ENCODE peak calls at places on chromosomes 12 and 14, in eight cellular contexts. One of them, this sample, is unnamed.

GRCh38 chr14:96762650-96763049 is 34.5 kb upstream of the VRK1 start:
- DNase-seq in MCF 10A: peak; percentile 82
- DNase-seq in upper lobe of right lung: no peak
- DNase-seq in NCI-H1694: peak; percentile 51
- DNase-seq in effector CD4-positive, alpha-beta T cell: peak; percentile 21
- DNase-seq in WTC11: no peak
- DNase-seq in NCI-H345: peak; percentile 8
- DNase-seq in MV-4-11: peak; percentile 88
- DNase-seq in this sample: peak; percentile 84

GRCh38 chr14:99552572-99553216 is 51.3 kb downstream of the CCDC85C start:
- DNase-seq in NCI-H345: no peak
- DNase-seq in MCF 10A: no peak
- DNase-seq in MV-4-11: no peak
- DNase-seq in effector CD4-positive, alpha-beta T cell: no peak
- DNase-seq in NCI-H1694: no peak
- DNase-seq in upper lobe of right lung: no peak
- DNase-seq in WTC11: no peak
- DNase-seq in this sample: no peak

GRCh38 chr14:96158735-96159134 is 45.9 kb upstream of the BDKRB2 start:
- DNase-seq in NCI-H1694: no peak
- DNase-seq in NCI-H345: no peak
- DNase-seq in WTC11: no peak
- DNase-seq in effector CD4-positive, alpha-beta T cell: no peak
- DNase-seq in upper lobe of right lung: no peak
- DNase-seq in MCF 10A: no peak
- DNase-seq in MV-4-11: no peak
- DNase-seq in this sample: no peak

GRCh38 chr14:52025310-52025709 is 36.0 kb downstream of the RTRAF start:
- DNase-seq in effector CD4-positive, alpha-beta T cell: no peak
- DNase-seq in NCI-H345: no peak
- DNase-seq in upper lobe of right lung: no peak
- DNase-seq in MCF 10A: peak; percentile 71
- DNase-seq in WTC11: no peak
- DNase-seq in NCI-H1694: no peak
- DNase-seq in MV-4-11: no peak
- DNase-seq in this sample: no peak

GRCh38 chr14:105746124-105746514 is 219.7 kb downstream of the TMEM121 start:
- DNase-seq in MCF 10A: no peak
- DNase-seq in NCI-H345: no peak
- DNase-seq in upper lobe of right lung: peak; percentile 33
- DNase-seq in NCI-H1694: no peak
- DNase-seq in WTC11: no peak
- DNase-seq in MV-4-11: no peak
- DNase-seq in effector CD4-positive, alpha-beta T cell: no peak
- DNase-seq in this sample: no peak

GRCh38 chr14:102878970-102879460 is 43.4 kb upstream of the AMN start:
- DNase-seq in upper lobe of right lung: no peak
- DNase-seq in MV-4-11: no peak
- DNase-seq in NCI-H1694: no peak
- DNase-seq in effector CD4-positive, alpha-beta T cell: no peak
- DNase-seq in WTC11: no peak
- DNase-seq in MCF 10A: no peak
- DNase-seq in NCI-H345: no peak
- DNase-seq in this sample: no peak

GRCh38 chr12:49808686-49809368 is 19.4 kb downstream of the NCKAP5L start:
- DNase-seq in NCI-H345: no peak
- DNase-seq in WTC11: peak; percentile 36
- DNase-seq in MV-4-11: no peak
- DNase-seq in NCI-H1694: no peak
- DNase-seq in MCF 10A: no peak
- DNase-seq in upper lobe of right lung: no peak
- DNase-seq in effector CD4-positive, alpha-beta T cell: no peak
- DNase-seq in this sample: no peak

GRCh38 chr14:36652542-36653201 is 9.0 kb upstream of the PAX9 start:
- DNase-seq in NCI-H1694: no peak
- DNase-seq in NCI-H345: no peak
- DNase-seq in MCF 10A: peak; percentile 55
- DNase-seq in effector CD4-positive, alpha-beta T cell: no peak
- DNase-seq in upper lobe of right lung: no peak
- DNase-seq in MV-4-11: no peak
- DNase-seq in WTC11: no peak
- DNase-seq in this sample: no peak

GRCh38 chr12:2654741-2655140 is 140.0 kb upstream of the FKBP4 start:
- DNase-seq in MCF 10A: no peak
- DNase-seq in NCI-H1694: no peak
- DNase-seq in WTC11: peak; percentile 5
- DNase-seq in upper lobe of right lung: peak; percentile 22
- DNase-seq in MV-4-11: no peak
- DNase-seq in NCI-H345: no peak
- DNase-seq in effector CD4-positive, alpha-beta T cell: no peak
- DNase-seq in this sample: no peak

GRCh38 chr14:50417853-50418252 is 21.2 kb upstream of the CDKL1 start:
- DNase-seq in NCI-H345: no peak
- DNase-seq in effector CD4-positive, alpha-beta T cell: no peak
- DNase-seq in NCI-H1694: no peak
- DNase-seq in upper lobe of right lung: no peak
- DNase-seq in MV-4-11: peak; percentile 45
- DNase-seq in WTC11: no peak
- DNase-seq in MCF 10A: no peak
- DNase-seq in this sample: no peak

GRCh38 chr12:105256921-105257320 is 20.9 kb upstream of the APPL2 start:
- DNase-seq in NCI-H1694: no peak
- DNase-seq in effector CD4-positive, alpha-beta T cell: no peak
- DNase-seq in WTC11: no peak
- DNase-seq in MV-4-11: no peak
- DNase-seq in NCI-H345: no peak
- DNase-seq in upper lobe of right lung: no peak
- DNase-seq in MCF 10A: no peak
- DNase-seq in this sample: no peak

GRCh38 chr12:65055874-65056273 is 65.2 kb downstream of the WIF1 start:
- DNase-seq in MCF 10A: no peak
- DNase-seq in MV-4-11: no peak
- DNase-seq in NCI-H1694: no peak
- DNase-seq in WTC11: no peak
- DNase-seq in upper lobe of right lung: no peak
- DNase-seq in effector CD4-positive, alpha-beta T cell: no peak
- DNase-seq in NCI-H345: no peak
- DNase-seq in this sample: no peak

GRCh38 chr14:55381040-55381439 is 30.6 kb downstream of the ATG14 start:
- DNase-seq in upper lobe of right lung: no peak
- DNase-seq in NCI-H345: no peak
- DNase-seq in NCI-H1694: no peak
- DNase-seq in MCF 10A: no peak
- DNase-seq in effector CD4-positive, alpha-beta T cell: no peak
- DNase-seq in MV-4-11: no peak
- DNase-seq in WTC11: no peak
- DNase-seq in this sample: no peak

GRCh38 chr12:112837629-112838191 is 46.2 kb downstream of the RPH3A start:
- DNase-seq in MCF 10A: peak; percentile 38
- DNase-seq in NCI-H1694: no peak
- DNase-seq in upper lobe of right lung: no peak
- DNase-seq in MV-4-11: no peak
- DNase-seq in NCI-H345: no peak
- DNase-seq in WTC11: no peak
- DNase-seq in effector CD4-positive, alpha-beta T cell: no peak
- DNase-seq in this sample: peak; percentile 79

GRCh38 chr14:54919330-54919729 is 16.7 kb upstream of the GCH1 start:
- DNase-seq in MCF 10A: no peak
- DNase-seq in upper lobe of right lung: no peak
- DNase-seq in NCI-H1694: no peak
- DNase-seq in effector CD4-positive, alpha-beta T cell: no peak
- DNase-seq in MV-4-11: no peak
- DNase-seq in WTC11: no peak
- DNase-seq in NCI-H345: no peak
- DNase-seq in this sample: no peak

GRCh38 chr12:109098142-109098652 is 800 bp downstream of the UNG start:
- DNase-seq in upper lobe of right lung: peak; percentile 89
- DNase-seq in effector CD4-positive, alpha-beta T cell: peak; percentile 38
- DNase-seq in MV-4-11: no peak
- DNase-seq in WTC11: no peak
- DNase-seq in NCI-H1694: no peak
- DNase-seq in MCF 10A: peak; percentile 50
- DNase-seq in NCI-H345: no peak
- DNase-seq in this sample: no peak

GRCh38 chr12:8449293-8449944 is 6.3 kb upstream of the CLEC6A start:
- DNase-seq in NCI-H345: no peak
- DNase-seq in effector CD4-positive, alpha-beta T cell: no peak
- DNase-seq in MCF 10A: no peak
- DNase-seq in WTC11: no peak
- DNase-seq in NCI-H1694: no peak
- DNase-seq in MV-4-11: no peak
- DNase-seq in upper lobe of right lung: no peak
- DNase-seq in this sample: no peak

GRCh38 chr14:92924247-92924646 is 1.3 kb downstream of the CHGA start:
- DNase-seq in WTC11: no peak
- DNase-seq in MCF 10A: no peak
- DNase-seq in NCI-H345: peak; percentile 33
- DNase-seq in effector CD4-positive, alpha-beta T cell: no peak
- DNase-seq in MV-4-11: no peak
- DNase-seq in NCI-H1694: no peak
- DNase-seq in upper lobe of right lung: no peak
- DNase-seq in this sample: no peak

GRCh38 chr12:33156042-33156441 is 259.5 kb upstream of the PKP2 start:
- DNase-seq in upper lobe of right lung: no peak
- DNase-seq in NCI-H345: no peak
- DNase-seq in MV-4-11: no peak
- DNase-seq in MCF 10A: no peak
- DNase-seq in NCI-H1694: no peak
- DNase-seq in WTC11: no peak
- DNase-seq in effector CD4-positive, alpha-beta T cell: no peak
- DNase-seq in this sample: no peak

GRCh38 chr12:109949089-109949488 is 47.1 kb downstream of the GIT2 start:
- DNase-seq in NCI-H1694: no peak
- DNase-seq in upper lobe of right lung: no peak
- DNase-seq in WTC11: no peak
- DNase-seq in effector CD4-positive, alpha-beta T cell: no peak
- DNase-seq in MV-4-11: no peak
- DNase-seq in MCF 10A: no peak
- DNase-seq in NCI-H345: no peak
- DNase-seq in this sample: no peak

GRCh38 chr14:70915415-70915814 is 8.2 kb downstream of the PCNX1 start:
- DNase-seq in WTC11: no peak
- DNase-seq in NCI-H345: no peak
- DNase-seq in MV-4-11: no peak
- DNase-seq in upper lobe of right lung: no peak
- DNase-seq in NCI-H1694: no peak
- DNase-seq in effector CD4-positive, alpha-beta T cell: no peak
- DNase-seq in MCF 10A: no peak
- DNase-seq in this sample: no peak